ENCODE peak calls at places on chromosomes 2 and 18, in seven cellular contexts. X is body of pancreas; F is spleen; G is GM12878; L is hepatocyte; E is CD8-positive, alpha-beta T cell; Q is RWPE2. H is an unnamed sample. For H3K36me3, the result is how much of the 10 kb centered on the place peaks cover.

GRCh38 chr2:109031481-109032228 is 42.6 kb upstream of the EDAR start:
- DNase-seq in X (peak), L (peak), E (peak), Q (no peak), F (peak), G (no peak), H (peak)

GRCh38 chr2:200471324-200471848 is 38.5 kb downstream of the KCTD18 start:
- DNase-seq in F (no peak), G (peak), Q (no peak), L (peak), X (no peak), E (peak), H (peak)

GRCh38 chr2:167237478-167237877 is 349.2 kb downstream of the XIRP2 start:
- DNase-seq in Q (no peak), X (no peak), E (no peak), L (no peak), G (no peak), F (no peak), H (no peak)

GRCh38 chr2:221204699-221205098 is 367.4 kb downstream of the EPHA4 start:
- DNase-seq in F (no peak), X (no peak), G (no peak), E (no peak), Q (no peak), L (peak), H (peak)

GRCh38 chr2:146108993-146109392 is 1589.1 kb upstream of the ZEB2 start:
- DNase-seq in Q (no peak), L (no peak), X (no peak), F (no peak), G (no peak), E (no peak), H (no peak)

GRCh38 chr2:208037564-208038487 is 12.5 kb upstream of the PLEKHM3 start:
- DNase-seq in Q (no peak), L (no peak), X (no peak), E (no peak), G (no peak), F (no peak), H (no peak)

GRCh38 chr2:79903601-79904000 is 390.8 kb downstream of the CTNNA2 start:
- DNase-seq in E (no peak), G (no peak), Q (no peak), X (no peak), F (peak), L (no peak), H (no peak)

GRCh38 chr2:210128961-210129360 is 42.2 kb downstream of the KANSL1L start:
- DNase-seq in G (no peak), X (no peak), L (peak), F (no peak), Q (no peak), E (no peak), H (peak)

GRCh38 chr2:143936758-143937562 is 583.0 kb downstream of the ZEB2 start:
- DNase-seq in F (peak), X (peak), Q (peak), G (no peak), L (peak), E (no peak), H (peak)

GRCh38 chr18:23779696-23780303 is 90.5 kb downstream of the LAMA3 start:
- DNase-seq in G (no peak), X (no peak), Q (no peak), E (no peak), L (peak), F (no peak), H (no peak)

GRCh38 chr2:120889936-120890335 is 154.3 kb downstream of the GLI2 start:
- DNase-seq in G (no peak), Q (no peak), X (no peak), E (no peak), L (no peak), F (no peak), H (no peak)

GRCh38 chr18:63848159-63848558 is 39.3 kb upstream of the SERPINB2 start:
- DNase-seq in E (no peak), Q (no peak), G (no peak), F (no peak), X (no peak), L (peak), H (peak)

GRCh38 chr18:51339866-51340265 is 142.4 kb upstream of the MEX3C start:
- DNase-seq in E (no peak), F (no peak), X (no peak), Q (no peak), L (peak), G (no peak), H (no peak)

GRCh38 chr2:46229134-46230063 is 67.8 kb upstream of the EPAS1 start:
- DNase-seq in G (peak), F (peak), E (no peak), X (no peak), L (peak), Q (no peak), H (peak)

GRCh38 chr2:230160112-230160660 is 59.6 kb downstream of the SP110 start:
- DNase-seq in X (peak), L (peak), Q (no peak), E (peak), G (peak), F (peak), H (peak)

GRCh38 chr2:122736279-122736678 is 980.8 kb downstream of the TSN start:
- DNase-seq in Q (no peak), X (no peak), G (no peak), F (no peak), E (no peak), L (no peak), H (no peak)

GRCh38 chr18:37566479-37567060 is 972 bp upstream of the CELF4 start:
- DNase-seq in Q (no peak), E (no peak), G (no peak), F (peak), X (no peak), L (no peak), H (no peak)

GRCh38 chr2:159942149-159942548 is 120.3 kb downstream of the PLA2R1 start:
- DNase-seq in G (no peak), X (no peak), Q (no peak), L (no peak), F (no peak), E (no peak), H (no peak)

GRCh38 chr2:113896791-113897190 is 6.9 kb downstream of the ACTR3 start:
- DNase-seq in Q (no peak), E (no peak), X (no peak), L (no peak), F (no peak), G (no peak), H (peak)

GRCh38 chr18:63511285-63511684 is 30.9 kb upstream of the SERPINB12 start:
- DNase-seq in E (no peak), Q (no peak), L (peak), F (no peak), G (no peak), X (no peak), H (peak)

GRCh38 chr2:8581048-8581561 is 100.8 kb upstream of the ID2 start:
- DNase-seq in F (peak), E (no peak), L (no peak), Q (peak), G (no peak), X (no peak), H (no peak)

GRCh38 chr2:241412144-241412543 is 56.1 kb downstream of the FARP2 start:
- DNase-seq in X (no peak), Q (no peak), F (no peak), L (peak), E (no peak), G (no peak), H (no peak)

GRCh38 chr18:48330016-48330991 is 78.9 kb downstream of the ZBTB7C start:
- DNase-seq in G (no peak), Q (no peak), E (no peak), X (no peak), L (peak), F (peak), H (no peak)

GRCh38 chr2:159077869-159078268 is 109.4 kb downstream of the TANC1 start:
- DNase-seq in Q (no peak), X (no peak), F (no peak), L (no peak), E (no peak), G (no peak), H (no peak)

GRCh38 chr2:81894451-81894990 is 1590.0 kb upstream of the LRRTM1 start:
- DNase-seq in X (no peak), F (no peak), G (no peak), Q (no peak), L (peak), E (no peak), H (no peak)

GRCh38 chr2:233267516-233268245 is 16.2 kb downstream of the ATG16L1 start:
- DNase-seq in L (no peak), F (peak), G (peak), X (peak), Q (no peak), E (peak), H (peak)

GRCh38 chr2:233448220-233448559 is 93.9 kb downstream of the DGKD start:
- DNase-seq in X (no peak), F (peak), G (no peak), L (no peak), Q (peak), E (no peak), H (no peak)

GRCh38 chr2:74146929-74147728 is 583 bp downstream of the BOLA3 start:
- DNase-seq in G (no peak), L (peak), F (no peak), E (no peak), Q (no peak), X (no peak), H (peak)

GRCh38 chr2:5535301-5535700 is 156.9 kb upstream of the SOX11 start:
- DNase-seq in G (no peak), F (no peak), Q (no peak), X (no peak), E (no peak), L (no peak), H (no peak)

GRCh38 chr18:73458186-73458964 is 590.6 kb upstream of the NETO1 start:
- DNase-seq in E (no peak), X (no peak), Q (no peak), L (no peak), F (no peak), G (no peak), H (no peak)

GRCh38 chr2:30689496-30690125 is 117.6 kb downstream of the CAPN13 start:
- DNase-seq in G (no peak), L (no peak), E (no peak), X (no peak), F (no peak), Q (no peak), H (no peak)

GRCh38 chr18:11849279-11849678 is 1.9 kb upstream of the CHMP1B start:
- DNase-seq in F (no peak), L (no peak), X (no peak), E (no peak), Q (no peak), G (no peak), H (no peak)

GRCh38 chr2:39127973-39128372 is 7.1 kb upstream of the SOS1 start:
- DNase-seq in X (no peak), F (no peak), Q (no peak), G (peak), E (peak), L (no peak), H (no peak)

GRCh38 chr18:8883409-8883668 is 178.0 kb downstream of the MTCL1 start:
- DNase-seq in F (no peak), E (no peak), G (no peak), Q (no peak), X (no peak), L (no peak), H (no peak)

GRCh38 chr2:46653539-46653938 is 174.2 kb downstream of the TMEM247 start:
- DNase-seq in L (no peak), X (no peak), F (no peak), E (no peak), Q (no peak), G (no peak), H (no peak)

GRCh38 chr2:239052720-239053665 is 205.1 kb downstream of the TWIST2 start:
- DNase-seq in Q (peak), L (no peak), G (no peak), E (no peak), F (peak), X (no peak), H (no peak)

GRCh38 chr2:239049421-239050251 is 201.8 kb downstream of the TWIST2 start:
- DNase-seq in E (no peak), Q (peak), X (no peak), G (no peak), F (no peak), L (no peak), H (no peak)

GRCh38 chr2:239050252-239050649 is 202.4 kb downstream of the TWIST2 start:
- DNase-seq in F (no peak), E (no peak), Q (peak), X (no peak), L (no peak), G (no peak), H (no peak)

GRCh38 chr2:239053801-239054503 is 206.1 kb downstream of the TWIST2 start:
- DNase-seq in Q (no peak), E (no peak), F (no peak), G (no peak), L (no peak), X (no peak), H (no peak)

DNA sequence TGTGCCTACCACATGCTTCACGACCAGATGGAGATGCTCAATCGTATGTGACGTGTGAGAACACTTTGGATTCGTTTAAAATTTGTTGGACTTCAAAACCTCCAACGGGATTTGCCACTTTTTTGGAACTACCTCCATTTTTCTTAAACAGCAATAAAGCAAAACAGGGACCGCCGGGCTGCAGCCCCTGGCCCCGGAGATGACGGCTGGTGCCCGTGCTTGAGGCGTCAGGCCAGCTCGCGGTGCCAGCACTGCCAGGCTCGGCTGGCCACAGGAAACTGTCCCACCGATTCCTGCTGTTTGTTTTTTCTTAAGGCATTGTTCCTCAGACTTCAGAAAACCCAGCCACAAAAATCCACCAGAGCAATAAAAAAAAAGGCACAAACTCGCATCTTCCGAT is 204.2 kb downstream of the TWIST2 start:
- DNase-seq in G (no peak), X (no peak), Q (no peak), E (no peak), L (no peak), F (no peak), H (no peak)
- H3K36me3 ChIP-seq in G (under half), X (under half), Q (under half), E (under half), L (under half), F (under half), H (under half)

DNA sequence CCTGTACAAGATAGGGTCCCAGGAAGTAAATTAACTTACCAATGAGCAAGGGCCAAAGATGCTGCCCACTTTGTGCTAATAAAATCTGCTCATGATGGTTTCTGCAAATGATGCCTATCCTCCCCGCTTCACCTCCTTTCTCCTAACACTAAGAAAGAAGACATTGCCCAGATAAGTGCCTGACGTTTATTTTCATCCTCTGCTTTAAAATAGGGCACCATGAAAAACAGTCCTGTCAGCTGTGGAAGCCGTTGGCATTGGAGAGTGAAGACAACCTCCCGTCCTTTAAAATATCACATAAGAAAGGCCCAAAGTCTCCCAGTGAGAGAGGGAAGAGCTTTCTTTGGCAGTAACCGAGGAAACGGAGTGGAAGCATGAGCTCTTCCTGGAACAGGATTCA is 1.7 kb upstream of the TXNDC2 start:
- DNase-seq in G (no peak), X (no peak), L (no peak), F (no peak), Q (no peak), E (no peak), H (no peak)
- H3K4me3 ChIP-seq in G (no peak), X (no peak), L (no peak), F (no peak), Q (no peak), E (no peak), H (no peak)

GRCh38 chr2:64548795-64549194 is 24.7 kb downstream of the AFTPH start:
- DNase-seq in X (no peak), F (no peak), L (no peak), G (no peak), E (no peak), Q (no peak), H (no peak)
- H3K27ac ChIP-seq in X (no peak), F (no peak), L (no peak), G (no peak), E (no peak), Q (no peak), H (no peak)

GRCh38 chr2:165927774-165928173 is 25.8 kb downstream of the TTC21B start:
- DNase-seq in G (no peak), L (no peak), E (no peak), X (no peak), Q (no peak), F (no peak), H (no peak)
- H3K36me3 ChIP-seq in G (under half), L (under half), E (under half), X (under half), Q (half or more), F (under half), H (under half)

GRCh38 chr2:62309081-62309464 is 113.2 kb downstream of the B3GNT2 start:
- DNase-seq in X (no peak), G (no peak), E (no peak), F (no peak), L (no peak), Q (no peak), H (no peak)
- H3K4me3 ChIP-seq in X (no peak), G (no peak), E (no peak), F (no peak), L (no peak), Q (no peak), H (no peak)

GRCh38 chr2:43388371-43388770 is 162.0 kb upstream of the ZFP36L2 start:
- DNase-seq in L (no peak), E (no peak), F (no peak), G (no peak), X (no peak), Q (no peak), H (no peak)
- H3K27ac ChIP-seq in L (no peak), E (no peak), F (no peak), G (peak), X (no peak), Q (no peak), H (no peak)

H was measured in small intestine.